ENCODE peak calls at places on chromosomes 2 and 18, in four cellular contexts. Y, I, J and S are unnamed samples.

GRCh38 chr2:69082430-69082997 is 69.5 kb downstream of the ANTXR1 start:
- DNase-seq in I (no peak), Y (peak; percentile 78), J (peak; percentile 79), S (no peak)

GRCh38 chr2:10220516-10221391 is 82.0 kb upstream of the HPCAL1 start:
- DNase-seq in J (no peak), Y (peak; percentile 69), I (no peak), S (no peak)

GRCh38 chr2:152942940-152943440 is 224.6 kb downstream of the ARL6IP6 start:
- DNase-seq in Y (no peak), I (no peak), J (no peak), S (no peak)

GRCh38 chr2:205692095-205692494 is 9.8 kb downstream of the NRP2 start:
- DNase-seq in Y (no peak), J (no peak), I (no peak), S (no peak)

GRCh38 chr18:49861659-49862058 is 48.3 kb upstream of the ACAA2 start:
- DNase-seq in Y (no peak), J (no peak), I (no peak), S (no peak)

GRCh38 chr2:127157651-127158460 is 50.9 kb upstream of the BIN1 start:
- DNase-seq in Y (no peak), I (no peak), J (no peak), S (no peak)

GRCh38 chr18:53070706-53071105 is 730.7 kb downstream of the DCC start:
- DNase-seq in I (no peak), Y (no peak), J (no peak), S (no peak)

GRCh38 chr2:160332318-160332717 is 132.2 kb upstream of the ITGB6 start:
- DNase-seq in Y (no peak), J (no peak), I (no peak), S (no peak)

DNA sequence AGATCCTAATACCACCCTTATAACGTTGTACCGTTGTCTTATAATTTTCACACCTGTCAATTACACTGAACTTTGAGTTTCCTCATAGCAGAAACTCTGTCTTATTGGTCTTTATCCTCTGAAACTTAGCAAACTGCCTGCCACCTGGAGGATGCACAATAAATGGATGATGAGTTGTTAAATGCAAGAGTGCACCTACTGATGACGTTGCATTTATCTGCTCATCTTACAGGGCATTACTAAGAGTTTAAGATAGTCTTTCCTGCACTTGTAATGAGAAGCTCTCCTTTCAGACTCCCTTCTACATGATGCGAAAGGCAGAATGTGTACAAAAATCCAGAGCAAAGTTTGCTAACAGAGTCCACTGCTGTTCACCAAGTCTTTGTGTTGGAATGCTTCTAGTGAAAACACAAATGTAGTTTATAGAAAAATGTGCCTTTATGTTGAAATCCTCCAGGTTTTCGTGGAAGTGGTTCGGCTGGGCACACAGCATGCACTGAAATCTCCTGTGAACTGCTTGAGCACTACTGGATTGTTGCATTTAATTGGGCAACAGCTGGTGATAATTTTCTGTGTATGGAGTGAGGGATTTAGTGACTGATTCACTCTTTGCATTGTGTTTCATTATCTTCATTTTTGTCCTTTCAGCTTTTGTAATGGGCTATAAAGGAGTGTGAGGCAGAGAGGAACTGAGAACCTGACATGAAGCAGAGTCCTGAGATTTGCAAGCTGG is 665.8 kb upstream of the ID2 start:
- DNase-seq in Y (no peak), J (no peak), I (no peak), S (no peak)
- TF ChIP-seq CTCF in Y (no peak), J (peak; percentile 2), I (no peak), S (no peak)

GRCh38 chr2:164954954-164955701 is at the start of gene SLC38A11:
- DNase-seq in I (peak; percentile 26), J (peak; percentile 19), Y (no peak), S (no peak)
- H3K4me3 ChIP-seq in I (peak within 1 kb of the TSS; percentile 21), J (no peak within 1 kb of the TSS), Y (peak within 1 kb of the TSS; percentile 58), S (peak within 1 kb of the TSS; percentile 66)

GRCh38 chr2:24021122-24021998 is 11.5 kb downstream of the MFSD2B start:
- DNase-seq in Y (no peak), J (no peak), I (no peak), S (no peak)
- TF ChIP-seq CTCF in Y (no peak), J (peak; percentile 12), I (no peak), S (no peak)

DNA sequence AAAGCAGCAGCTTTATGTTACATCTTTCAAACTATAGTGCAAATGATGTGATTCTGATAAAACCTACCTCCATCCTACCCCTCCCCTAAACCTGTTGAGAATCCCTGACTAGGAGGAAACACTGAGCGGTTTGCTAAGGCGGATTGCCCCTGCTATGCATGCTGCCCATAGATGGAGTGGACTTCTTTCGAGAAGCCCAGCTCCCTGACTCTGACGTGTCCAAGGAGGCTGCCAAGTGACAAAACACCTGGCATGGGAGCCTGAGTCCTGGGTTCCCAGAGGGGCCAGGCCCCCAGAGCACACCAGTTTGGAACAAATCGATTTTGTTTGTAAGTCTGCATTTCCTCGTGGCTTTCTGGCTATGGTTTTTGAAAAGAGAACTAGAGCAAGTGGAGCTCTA is 1.4 kb upstream of the UXS1 start:
- DNase-seq in J (no peak), Y (no peak), I (no peak), S (no peak)
- H3K4me3 ChIP-seq in J (no peak overlapping the region), Y (no peak overlapping the region), I (no peak overlapping the region), S (no peak overlapping the region)

DNA sequence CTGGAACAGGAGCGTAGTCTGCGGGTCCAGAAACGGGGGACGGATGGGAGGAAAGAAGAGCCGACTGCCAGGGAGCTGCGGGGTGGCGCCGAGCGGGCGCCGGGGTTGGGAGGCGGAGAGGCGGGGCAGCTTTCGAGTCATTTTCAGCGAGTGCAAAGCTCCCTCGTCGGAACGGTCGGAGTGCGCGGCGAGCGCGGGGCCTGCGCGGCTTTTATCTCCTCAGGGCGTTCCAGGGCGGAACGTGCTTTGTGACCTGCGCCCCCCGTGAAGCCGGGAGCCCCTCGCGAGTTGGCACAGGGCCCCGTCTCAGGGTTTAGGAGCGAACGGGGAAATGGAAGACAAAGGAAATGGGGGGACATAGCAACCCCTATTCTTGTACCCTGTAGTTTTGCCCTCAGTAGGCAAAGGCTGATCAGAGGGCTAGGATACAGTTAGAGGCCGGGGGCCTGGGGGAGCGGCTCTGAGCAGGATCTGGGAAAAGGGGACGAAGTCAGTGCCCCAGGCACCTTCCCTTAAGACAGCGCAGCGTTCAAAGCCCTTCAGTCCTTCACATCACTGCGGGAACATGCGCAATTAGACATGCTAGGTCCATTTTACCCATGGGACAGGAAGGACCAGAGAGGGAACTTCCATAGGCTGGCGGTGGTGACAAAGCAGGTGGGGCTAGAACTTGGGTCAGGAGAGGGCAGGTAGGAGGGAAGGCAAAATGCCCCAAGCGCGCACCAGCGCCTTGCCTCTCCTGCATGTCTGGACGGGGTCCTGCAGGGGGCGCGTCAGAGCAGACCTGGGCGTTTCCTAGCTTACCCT is 60.1 kb upstream of the IL1RL1 start:
- DNase-seq in I (no peak), J (peak; percentile 68), Y (no peak), S (no peak)
- TF ChIP-seq CTCF in I (peak; percentile 62), J (peak; percentile 55), Y (peak; percentile 4), S (peak; percentile 45)